ENCODE peak calls at places on chromosomes 7 and 10, in ten cellular contexts. J is GM19239; O is endothelial cell; A is effector memory CD8-positive, alpha-beta T cell; T is ELF-1; H is GM20000; X is NCI-H748 treated with DMSO at 0.1 percent for 48 hours; P is posterior vena cava; I is activated CD8-positive, alpha-beta memory T cell treated with anti-CD3 and anti-CD28 coated beads, Interleukin-2, amount 10 ng/mL, durations not matched to agents 7 days and 5 days; C is AG09319. K is an unnamed sample.

GRCh38 chr10:34080485-34081346 is 734.4 kb downstream of the PARD3 start:
- DNase-seq in J (no peak), O (no peak), A (no peak), T (no peak), H (no peak), X (no peak), P (peak; percentile 87), I (no peak), C (no peak), K (no peak)

GRCh38 chr10:15245530-15245929 is 77.0 kb upstream of the NMT2 start:
- DNase-seq in J (no peak), O (peak; percentile 51), A (peak; percentile 15), T (peak; percentile 31), H (no peak), X (no peak), P (no peak), I (no peak), C (no peak), K (no peak)

GRCh38 chr10:8182841-8183240 is 128.4 kb downstream of the GATA3 start:
- DNase-seq in J (no peak), O (no peak), A (no peak), T (no peak), H (no peak), X (no peak), P (no peak), I (no peak), C (no peak), K (no peak)

GRCh38 chr10:28280652-28281051 is 22.2 kb downstream of the MPP7 start:
- DNase-seq in J (no peak), O (no peak), A (no peak), T (no peak), H (no peak), X (no peak), P (no peak), I (no peak), C (no peak), K (no peak)

GRCh38 chr7:105807363-105807762 is 69.0 kb downstream of the ATXN7L1 start:
- DNase-seq in J (no peak), O (no peak), A (no peak), T (no peak), H (no peak), X (no peak), P (no peak), I (no peak), C (no peak), K (no peak)

GRCh38 chr10:36301539-36301938 is 659.4 kb upstream of the FZD8 start:
- DNase-seq in J (no peak), O (no peak), A (no peak), T (no peak), H (no peak), X (no peak), P (no peak), I (no peak), C (no peak), K (no peak)

GRCh38 chr10:93718937-93719725 is 16.7 kb upstream of the FRA10AC1 start:
- DNase-seq in J (no peak), O (no peak), A (no peak), T (no peak), H (peak; percentile 26), X (no peak), P (no peak), I (no peak), C (no peak), K (no peak)

GRCh38 chr7:26443006-26443405 is 151.3 kb downstream of the SNX10 start:
- DNase-seq in J (no peak), O (no peak), A (no peak), T (no peak), H (no peak), X (no peak), P (no peak), I (no peak), C (no peak), K (no peak)

GRCh38 chr7:44678468-44679179 is 70.0 kb upstream of the ZMIZ2 start:
- DNase-seq in J (no peak), O (no peak), A (no peak), T (no peak), H (no peak), X (no peak), P (no peak), I (peak; percentile 36), C (peak; percentile 70), K (peak; percentile 25)

GRCh38 chr10:6494934-6495592 is 85.0 kb downstream of the PRKCQ start:
- DNase-seq in J (no peak), O (no peak), A (peak; percentile 57), T (no peak), H (no peak), X (no peak), P (no peak), I (peak; percentile 84), C (no peak), K (no peak)

GRCh38 chr10:1542941-1543340 is 194.4 kb downstream of the ADARB2 start:
- DNase-seq in J (no peak), O (no peak), A (no peak), T (no peak), H (no peak), X (no peak), P (peak; percentile 60), I (no peak), C (no peak), K (peak; percentile 37)

GRCh38 chr7:93828260-93828659 is 62.3 kb downstream of the TFPI2 start:
- DNase-seq in J (no peak), O (no peak), A (no peak), T (no peak), H (peak; percentile 5), X (no peak), P (no peak), I (no peak), C (no peak), K (no peak)

GRCh38 chr10:97685395-97685958 is 1.6 kb downstream of the AVPI1 start:
- DNase-seq in J (no peak), O (peak; percentile 27), A (no peak), T (peak; percentile 89), H (no peak), X (no peak), P (no peak), I (no peak), C (no peak), K (peak; percentile 82)

GRCh38 chr7:73811760-73812168 is 19.0 kb upstream of the CLDN4 start:
- DNase-seq in J (peak; percentile 48), O (peak; percentile 72), A (peak; percentile 24), T (peak; percentile 90), H (peak; percentile 78), X (peak; percentile 36), P (peak; percentile 91), I (peak; percentile 62), C (peak; percentile 12), K (peak; percentile 91)

GRCh38 chr10:35217458-35217857 is 90.8 kb downstream of the CREM start:
- DNase-seq in J (no peak), O (no peak), A (no peak), T (no peak), H (no peak), X (no peak), P (no peak), I (no peak), C (no peak), K (no peak)

GRCh38 chr7:7970620-7971307 is 2.2 kb downstream of the GLCCI1 start:
- DNase-seq in J (no peak), O (no peak), A (no peak), T (no peak), H (no peak), X (peak; percentile 54), P (no peak), I (peak; percentile 43), C (no peak), K (no peak)